ENCODE peak calls at places on chromosomes 13 and 19, in four cellular contexts. X, S, P and B are unnamed samples.
A peak's percentile ranks its signal among the peaks of the same experiment; 100 is the strongest.

GRCh38 chr13:42803563-42804212 is 22.3 kb downstream of the FAM216B start:
- DNase-seq in P (no peak), X (no peak), S (no peak), B (no peak)

GRCh38 chr13:109241160-109241559 is 545.2 kb downstream of the IRS2 start:
- DNase-seq in S (no peak), P (no peak), X (no peak), B (no peak)

GRCh38 chr13:87820221-87820620 is 149.1 kb downstream of the SLITRK5 start:
- DNase-seq in X (no peak), S (no peak), P (no peak), B (no peak)

GRCh38 chr19:56993851-56994250 is 125.9 kb upstream of the USP29 start:
- DNase-seq in S (no peak), P (no peak), X (no peak), B (no peak)

GRCh38 chr19:9727644-9728043 is 40.9 kb downstream of the ZNF846 start:
- DNase-seq in X (no peak), P (no peak), S (no peak), B (no peak)

GRCh38 chr13:21616880-21617279 is 12.9 kb upstream of the MICU2 start:
- DNase-seq in X (no peak), S (no peak), P (no peak), B (peak; percentile 42)

GRCh38 chr19:19399733-19400438 is 5.6 kb upstream of the GATAD2A start:
- DNase-seq in S (no peak), P (peak; percentile 38), X (no peak), B (no peak)

GRCh38 chr19:12665646-12666304 is 767 bp downstream of the MAN2B1 start:
- DNase-seq in X (no peak), S (no peak), P (no peak), B (no peak)

GRCh38 chr13:65746522-65746921 is 1483.6 kb downstream of the PCDH9 start:
- DNase-seq in S (no peak), X (no peak), P (no peak), B (no peak)

GRCh38 chr19:55340144-55340783 is 588 bp downstream of the KMT5C start:
- DNase-seq in X (no peak), P (no peak), S (no peak), B (no peak)

GRCh38 chr13:96426160-96426559 is 336.3 kb downstream of the HS6ST3 start:
- DNase-seq in P (no peak), X (no peak), S (no peak), B (no peak)

GRCh38 chr19:15238639-15239155 is 6.4 kb upstream of the EPHX3 start:
- DNase-seq in S (no peak), P (no peak), X (no peak), B (no peak)
- H3K36me3 ChIP-seq in S (peaks cover 37% of the 10 kb centered on the region), P (peaks cover 12% of the 10 kb centered on the region), X (peaks cover 60% of the 10 kb centered on the region), B (no peaks in the 10 kb centered on the region)

DNA sequence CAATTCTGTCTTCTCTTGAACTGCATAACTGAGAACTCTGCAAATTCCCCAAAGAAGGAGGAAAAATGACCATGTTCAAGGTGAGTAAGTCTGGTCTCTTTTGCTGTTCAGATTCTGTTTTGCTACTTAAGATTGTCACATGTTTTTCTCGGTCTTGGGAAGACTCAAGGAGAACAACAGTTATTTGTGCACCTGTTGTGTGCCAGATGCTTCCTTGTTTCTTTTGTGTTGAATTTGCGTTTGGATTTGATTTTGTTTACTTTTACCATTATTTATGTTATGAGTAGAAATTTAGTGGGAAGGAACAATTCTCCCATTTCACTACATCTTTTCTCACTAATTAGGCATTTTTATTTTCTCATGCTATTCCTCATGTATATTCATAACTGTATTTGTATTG is 4.4 kb downstream of the ZNF284 start:
- DNase-seq in P (no peak), S (no peak), X (no peak), B (no peak)
- H3K27ac ChIP-seq in P (no peak overlapping the region), S (no peak overlapping the region), X (no peak overlapping the region), B (no peak overlapping the region)

GRCh38 chr19:16118489-16119033 is 6.9 kb downstream of the RAB8A start:
- DNase-seq in S (no peak), X (no peak), P (no peak), B (no peak)

GRCh38 chr19:16117594-16118033 is 5.9 kb downstream of the RAB8A start:
- DNase-seq in P (no peak), X (no peak), S (no peak), B (no peak)

GRCh38 chr19:16121967-16122366 is 10.3 kb downstream of the RAB8A start:
- DNase-seq in X (no peak), S (no peak), P (no peak), B (no peak)

GRCh38 chr19:16124953-16125352 is 13.3 kb downstream of the RAB8A start:
- DNase-seq in X (no peak), S (no peak), P (no peak), B (no peak)

GRCh38 chr19:16121141-16121540 is 9.5 kb downstream of the RAB8A start:
- DNase-seq in X (no peak), P (no peak), S (no peak), B (no peak)
- H3K36me3 ChIP-seq in X (peaks cover 66% of the 10 kb centered on the region), P (peaks cover 6% of the 10 kb centered on the region), S (peaks cover 64% of the 10 kb centered on the region), B (no peaks in the 10 kb centered on the region)

GRCh38 chr13:43800828-43801227 is 14.1 kb upstream of the ENOX1 start:
- DNase-seq in P (no peak), S (no peak), X (no peak), B (no peak)

GRCh38 chr13:43805681-43806128 is 18.9 kb upstream of the ENOX1 start:
- DNase-seq in X (no peak), P (no peak), S (no peak), B (no peak)

GRCh38 chr13:43805071-43805468 is 18.3 kb upstream of the ENOX1 start:
- DNase-seq in X (no peak), S (no peak), P (peak; percentile 21), B (no peak)

GRCh38 chr13:43802511-43802910 is 15.7 kb upstream of the ENOX1 start:
- DNase-seq in X (no peak), P (no peak), S (no peak), B (no peak)

DNA sequence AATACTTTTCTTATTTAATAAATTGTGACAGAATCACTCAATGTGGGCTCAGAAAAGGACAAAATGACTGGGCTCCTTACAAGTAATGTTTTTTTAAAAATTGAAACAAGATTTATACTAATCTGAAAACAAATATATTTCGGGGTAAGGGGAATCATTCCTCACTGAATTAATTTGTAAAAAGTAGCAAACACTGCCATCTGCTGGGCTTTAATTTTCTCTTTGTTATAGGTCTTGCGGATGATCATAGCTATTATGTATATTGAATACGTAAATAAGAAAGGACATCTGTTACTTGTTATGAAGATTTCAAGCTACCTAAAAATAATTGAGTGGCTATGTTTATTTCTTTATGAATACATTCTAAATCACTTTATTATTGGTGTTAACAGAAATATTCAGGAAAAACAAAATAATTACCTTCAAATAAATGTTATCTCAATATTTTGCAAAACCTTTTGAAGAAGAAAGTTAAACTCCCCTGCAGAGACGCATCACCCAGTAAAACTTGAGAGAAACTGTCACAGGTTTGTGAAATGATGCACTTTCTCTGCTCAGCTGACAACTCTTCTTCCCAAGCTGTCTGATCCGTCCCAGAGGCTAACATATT is 17.8 kb upstream of the ENOX1 start:
- DNase-seq in S (no peak), X (no peak), P (peak; percentile 83), B (peak; percentile 71)
- H3K27ac ChIP-seq in S (no peak overlapping the region), X (no peak overlapping the region), P (peak overlapping the region; percentile 5), B (no peak overlapping the region)